ENCODE peak calls at places on chromosomes 13 and 19, in eight cellular contexts. H is mesenchymal stem cell; L is WTC11; I is psoas muscle; J is GM20000; S is OCI-LY7; K is AG09309; T is activated CD4-positive, alpha-beta T cell treated with anti-CD3 and anti-CD28 coated beads, Interleukin-2, amount 50 U/mL, for 48 hours. P is an unnamed sample.

GRCh38 chr19:58522709-58523108 is 3.1 kb upstream of the ZBTB45 start:
- DNase-seq in J (no peak), S (no peak), T (no peak), K (no peak), H (no peak), L (no peak), I (no peak), P (no peak)

GRCh38 chr13:65744761-65745160 is 1485.4 kb downstream of the PCDH9 start:
- DNase-seq in I (no peak), K (peak), L (no peak), S (no peak), J (no peak), T (no peak), H (no peak), P (no peak)

GRCh38 chr19:1042689-1043511 is 3.0 kb downstream of the ABCA7 start:
- DNase-seq in T (no peak), I (peak), L (no peak), K (no peak), S (no peak), H (no peak), J (no peak), P (no peak)

GRCh38 chr13:106372199-106373160 is 163.0 kb downstream of the EFNB2 start:
- DNase-seq in T (no peak), H (peak), S (peak), I (no peak), L (no peak), K (peak), J (no peak), P (no peak)

GRCh38 chr13:88464851-88465250 is 793.7 kb downstream of the SLITRK5 start:
- DNase-seq in I (no peak), H (no peak), T (no peak), L (no peak), J (no peak), K (no peak), S (no peak), P (no peak)

GRCh38 chr13:41418027-41418426 is 39.3 kb upstream of the RGCC start:
- DNase-seq in L (no peak), I (no peak), S (no peak), K (peak), T (no peak), H (peak), J (no peak), P (no peak)

GRCh38 chr19:10858204-10858828 is 10.1 kb downstream of the C19orf38 start:
- DNase-seq in H (peak), K (no peak), L (peak), I (no peak), S (peak), J (peak), T (peak), P (no peak)

GRCh38 chr13:107568181-107568580 is 647.2 kb downstream of the LIG4 start:
- DNase-seq in K (no peak), J (no peak), L (no peak), S (no peak), H (no peak), T (no peak), I (no peak), P (no peak)

GRCh38 chr19:56105090-56105701 is 15.9 kb downstream of the ZNF787 start:
- DNase-seq in J (peak), K (no peak), L (peak), S (no peak), T (peak), I (peak), H (peak), P (peak)

GRCh38 chr19:39413269-39413902 is 917 bp downstream of the PLEKHG2 start:
- DNase-seq in S (peak), K (no peak), T (peak), L (peak), H (peak), J (peak), I (peak), P (peak)

GRCh38 chr13:41029629-41030028 is 10.5 kb upstream of the ELF1 start:
- DNase-seq in J (no peak), S (no peak), T (peak), K (no peak), I (no peak), L (peak), H (no peak), P (no peak)

GRCh38 chr19:15161028-15161984 is 39.5 kb downstream of the NOTCH3 start:
- DNase-seq in J (peak), T (peak), I (no peak), H (peak), S (peak), L (peak), K (no peak), P (peak)

GRCh38 chr13:26061947-26062346 is 10.1 kb upstream of the SHISA2 start:
- DNase-seq in S (no peak), H (peak), K (peak), J (no peak), I (no peak), L (no peak), T (no peak), P (no peak)

GRCh38 chr13:28415994-28416411 is 78.9 kb downstream of the FLT1 start:
- DNase-seq in K (no peak), T (no peak), L (no peak), S (no peak), J (no peak), H (no peak), I (no peak), P (no peak)

GRCh38 chr13:105897575-105897974 is 637.9 kb downstream of the EFNB2 start:
- DNase-seq in J (no peak), L (no peak), K (no peak), T (no peak), H (no peak), S (no peak), I (no peak), P (no peak)

GRCh38 chr13:100100115-100100879 is 11.4 kb downstream of the PCCA start:
- DNase-seq in T (no peak), I (no peak), K (no peak), S (no peak), J (no peak), H (peak), L (no peak), P (no peak)

P was measured in right cardiac atrium.